ENCODE peak calls at places on chromosomes 5 and 9, in six cellular contexts. C is naive B cell; U is fibroblast of pulmonary artery; P is progenitor cell of endocrine pancreas; D is effector memory CD4-positive, alpha-beta T cell; J is left lobe of liver. H is an unnamed sample.
A peak's percentile ranks its signal among the peaks of the same experiment; 100 is the strongest.

GRCh38 chr9:132241840-132242620 is 80.2 kb downstream of the NTNG2 start:
- DNase-seq in D (peak; percentile 27), C (peak; percentile 65), J (no peak), U (no peak), P (no peak), H (peak; percentile 35)

GRCh38 chr5:61402244-61402823 is 70.3 kb downstream of the ZSWIM6 start:
- DNase-seq in U (no peak), J (no peak), D (no peak), C (no peak), P (no peak), H (no peak)

GRCh38 chr5:180135128-180135955 is 63.8 kb upstream of the RNF130 start:
- DNase-seq in P (no peak), U (peak; percentile 77), J (peak; percentile 32), D (no peak), C (no peak), H (no peak)

GRCh38 chr5:31781772-31782171 is 142.8 kb downstream of the PDZD2 start:
- DNase-seq in C (no peak), D (no peak), U (no peak), J (no peak), P (no peak), H (no peak)

GRCh38 chr5:18068851-18069250 is 434.6 kb downstream of the TAF11L14 start:
- DNase-seq in P (no peak), C (no peak), U (no peak), D (no peak), J (no peak), H (no peak)

GRCh38 chr5:160354666-160355065 is 15.8 kb downstream of the C1QTNF2 start:
- DNase-seq in C (no peak), U (no peak), P (no peak), J (no peak), D (no peak), H (no peak)

GRCh38 chr5:39547548-39548154 is 122.9 kb upstream of the DAB2 start:
- DNase-seq in D (no peak), U (peak; percentile 87), C (peak; percentile 16), J (no peak), P (no peak), H (no peak)

GRCh38 chr5:126383755-126384154 is 39.5 kb upstream of the GRAMD2B start:
- DNase-seq in P (no peak), J (no peak), U (no peak), D (no peak), C (no peak), H (no peak)

GRCh38 chr5:16465544-16466432 is at the start of gene ZNF622:
- DNase-seq in D (peak; percentile 76), P (peak; percentile 75), C (peak; percentile 88), U (peak; percentile 87), J (peak; percentile 93), H (peak; percentile 83)

H was measured in effector CD8-positive, alpha-beta T cell.